ENCODE peak calls at places on chromosomes 4 and X, in ten cellular contexts. K, T, F, G, I, C, O, P, V and A are unnamed samples.

GRCh38 chrX:542179-542578 is 88.4 kb upstream of the SHOX start:
- DNase-seq in C (no peak), F (no peak), K (no peak), V (no peak), P (no peak), I (no peak), O (no peak), T (no peak), G (no peak), A (no peak)

GRCh38 chrX:3638280-3638873 is 75.1 kb downstream of the PRKX start:
- DNase-seq in K (no peak), V (no peak), O (peak), T (peak), I (peak), F (no peak), C (peak), G (peak), P (peak), A (no peak)

GRCh38 chrX:78105944-78106650 is 2.0 kb downstream of the PGK1 start:
- DNase-seq in I (no peak), K (no peak), C (no peak), O (no peak), T (no peak), G (no peak), P (no peak), V (no peak), F (no peak), A (no peak)

GRCh38 chr4:7645956-7646355 is 211.2 kb upstream of the PSAPL1 start:
- DNase-seq in T (no peak), C (no peak), I (no peak), K (no peak), P (no peak), O (no peak), G (no peak), F (peak), V (no peak), A (no peak)

GRCh38 chr4:139555705-139556070 is 331 bp downstream of the SETD7 start:
- DNase-seq in C (peak), O (peak), K (no peak), P (no peak), V (peak), G (peak), F (peak), I (no peak), T (peak), A (no peak)

GRCh38 chr4:27024807-27025206 is 164.2 kb downstream of the STIM2 start:
- DNase-seq in O (no peak), I (peak), F (no peak), G (no peak), V (no peak), K (no peak), P (no peak), C (no peak), T (no peak), A (no peak)

GRCh38 chr4:77089880-77090279 is 14.1 kb upstream of the CCNI start:
- DNase-seq in K (no peak), V (no peak), F (no peak), T (no peak), P (no peak), I (no peak), G (no peak), C (no peak), O (no peak), A (no peak)

GRCh38 chrX:51893931-51894696 is 691 bp downstream of the MAGED1 start:
- DNase-seq in V (no peak), G (peak), F (no peak), P (peak), O (peak), C (no peak), I (peak), K (no peak), T (no peak), A (no peak)

GRCh38 chr4:1049591-1049905 is 38.1 kb downstream of the FGFRL1 start:
- DNase-seq in I (no peak), T (peak), P (no peak), K (no peak), G (peak), O (no peak), F (peak), C (no peak), V (no peak), A (no peak)

GRCh38 chrX:115268421-115268820 is 21.1 kb upstream of the LUZP4 start:
- DNase-seq in I (peak), V (no peak), G (no peak), O (no peak), F (no peak), C (no peak), P (peak), T (no peak), K (no peak), A (no peak)

GRCh38 chrX:41559235-41559634 is 112.1 kb downstream of the NYX start:
- DNase-seq in F (no peak), T (no peak), C (no peak), V (no peak), I (no peak), O (no peak), G (no peak), K (no peak), P (no peak), A (no peak)
- H3K27ac ChIP-seq in F (peak), T (peak), C (no peak), V (no peak), I (no peak), O (no peak), G (no peak), K (peak), P (no peak), A (no peak)

DNA sequence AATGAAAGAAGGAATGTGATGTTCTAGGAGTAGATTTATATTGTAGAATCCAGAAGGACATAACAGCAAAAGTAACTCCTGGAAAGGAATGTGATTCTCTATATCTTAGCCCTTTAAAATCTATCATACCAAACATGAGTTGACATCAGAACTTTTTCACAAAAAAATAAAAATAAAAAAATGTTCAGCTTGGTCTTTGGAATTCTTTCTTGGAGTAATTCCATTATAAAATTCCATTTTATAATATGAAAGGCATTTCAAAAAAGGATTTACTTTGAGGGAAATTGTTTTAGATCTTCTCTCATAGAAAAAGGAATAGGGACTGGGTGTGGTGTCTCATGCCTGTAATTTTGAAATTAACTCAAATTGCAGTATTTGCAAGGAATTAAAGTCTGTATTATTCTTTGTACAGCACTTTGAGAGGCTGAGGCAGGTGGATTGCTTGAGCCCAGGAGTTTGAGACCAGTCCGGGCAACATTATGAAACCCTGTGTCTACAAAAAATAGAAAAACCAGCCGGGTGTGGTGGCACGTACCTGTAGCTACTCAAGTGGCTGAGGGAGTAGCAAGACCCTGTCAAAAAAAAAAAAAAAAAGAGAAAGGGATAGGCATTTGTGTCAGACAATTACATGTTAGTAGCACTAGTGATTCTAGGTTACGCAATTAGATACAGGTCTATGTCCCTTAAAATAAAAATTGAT is 134.9 kb downstream of the SLC4A4 start:
- DNase-seq in T (no peak), V (no peak), C (no peak), O (no peak), K (no peak), G (no peak), I (no peak), F (no peak), P (no peak), A (no peak)
- H3K27ac ChIP-seq in T (no peak), V (no peak), C (no peak), O (no peak), K (no peak), G (peak), I (no peak), F (no peak), P (peak), A (peak)

GRCh38 chr4:146029939-146030710 is 91.5 kb upstream of the ZNF827 start:
- DNase-seq in T (peak), C (no peak), O (no peak), P (no peak), K (no peak), V (no peak), G (peak), I (peak), F (no peak), A (no peak)

GRCh38 chr4:146032234-146032860 is 93.7 kb upstream of the ZNF827 start:
- DNase-seq in I (peak), F (no peak), V (no peak), T (peak), C (no peak), K (no peak), P (no peak), G (no peak), O (no peak), A (no peak)

GRCh38 chr4:146029147-146029546 is 90.5 kb upstream of the ZNF827 start:
- DNase-seq in P (no peak), T (no peak), V (no peak), F (no peak), G (no peak), K (no peak), I (no peak), C (no peak), O (no peak), A (no peak)

GRCh38 chr4:146033149-146033548 is 94.5 kb upstream of the ZNF827 start:
- DNase-seq in C (no peak), K (no peak), V (no peak), G (peak), O (no peak), I (peak), T (peak), F (no peak), P (no peak), A (peak)
- H3K27ac ChIP-seq in C (no peak), K (no peak), V (no peak), G (no peak), O (no peak), I (no peak), T (peak), F (no peak), P (no peak), A (no peak)

DNA sequence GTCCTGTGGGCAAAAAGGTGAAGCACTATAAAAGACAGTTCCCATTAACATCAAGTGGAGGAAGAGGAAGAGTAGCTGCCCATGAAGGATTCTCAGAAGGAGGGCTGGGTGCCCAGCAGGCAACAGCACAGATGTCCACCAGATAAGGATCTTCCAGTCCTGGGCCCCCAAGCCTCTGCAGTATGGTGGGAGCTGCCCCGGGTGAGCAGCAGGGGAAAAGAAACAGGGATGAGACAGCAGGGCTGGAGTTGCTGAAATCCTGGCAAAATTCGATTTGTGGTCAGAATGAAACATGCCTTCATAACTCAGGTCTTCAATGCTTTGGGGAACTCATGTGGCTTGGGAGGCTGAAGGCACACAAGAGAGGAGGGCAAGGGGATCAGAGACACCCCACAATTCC is 94.6 kb downstream of the RASL11B start:
- DNase-seq in F (no peak), G (no peak), P (peak), T (no peak), V (no peak), I (no peak), O (no peak), C (no peak), K (no peak), A (no peak)
- H3K27ac ChIP-seq in F (no peak), G (no peak), P (peak), T (no peak), V (no peak), I (no peak), O (no peak), C (no peak), K (no peak), A (no peak)

DNA sequence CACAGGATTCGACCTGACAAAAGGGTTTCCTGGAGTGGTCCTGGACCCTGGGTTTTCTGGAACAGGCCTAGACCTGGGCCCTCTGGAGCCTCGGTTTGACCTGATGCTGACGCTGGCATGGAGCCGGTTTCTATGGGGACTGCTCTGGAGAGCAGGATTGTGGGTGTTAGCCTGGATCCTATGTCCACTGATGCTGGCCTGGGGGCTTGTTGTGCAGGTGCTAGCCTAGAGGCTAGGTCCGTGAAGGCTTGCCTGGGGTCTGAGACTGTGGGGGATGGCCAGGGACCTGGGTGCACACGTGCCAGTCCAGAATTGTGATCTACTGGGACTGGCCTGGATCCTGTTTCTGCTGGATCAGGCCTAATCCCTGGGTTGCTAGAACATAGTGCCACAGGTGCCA is 173.1 kb downstream of the TMEM47 start:
- DNase-seq in F (no peak), I (no peak), K (no peak), T (no peak), P (no peak), C (no peak), V (no peak), O (no peak), G (no peak), A (no peak)
- H3K27ac ChIP-seq in F (no peak), I (no peak), K (no peak), T (no peak), P (no peak), C (no peak), V (no peak), O (no peak), G (no peak), A (no peak)

DNA sequence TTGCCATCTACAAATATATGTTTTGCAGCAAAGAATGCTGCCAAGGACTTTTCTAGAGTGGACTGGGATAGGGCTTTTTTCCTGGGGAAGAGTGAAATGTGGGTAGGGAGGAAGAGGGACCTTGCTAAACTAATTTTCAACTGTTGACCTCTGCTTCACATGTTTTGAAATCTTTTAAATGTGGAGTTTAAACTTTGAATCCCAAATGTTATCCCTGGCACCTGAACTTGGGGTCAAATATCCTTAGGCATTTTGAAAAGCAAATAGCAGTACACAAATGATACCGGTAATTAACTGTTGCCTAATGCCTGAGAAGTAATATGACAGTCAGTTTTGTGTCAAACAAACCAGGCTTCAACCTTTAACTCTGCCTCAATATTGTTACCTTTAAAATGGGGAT is 7.3 kb upstream of the AR start:
- DNase-seq in K (no peak), P (no peak), F (no peak), C (no peak), I (no peak), G (no peak), T (no peak), O (no peak), V (no peak), A (no peak)
- H3K27ac ChIP-seq in K (no peak), P (no peak), F (no peak), C (no peak), I (no peak), G (no peak), T (no peak), O (no peak), V (no peak), A (no peak)